ENCODE peak calls at places on chromosomes 5 and 9, in four cellular contexts. D is lung, S is right lobe of liver, T is hepatocyte. J is an unnamed sample.
A peak's percentile ranks its signal among the peaks of the same experiment; 100 is the strongest.

GRCh38 chr9:36665921-36666429 is 93.3 kb downstream of the MELK start:
- DNase-seq in D (no peak), S (no peak), T (no peak), J (no peak)

GRCh38 chr5:472656-473343 is 29.8 kb downstream of the EXOC3 start:
- DNase-seq in D (peak; percentile 86), S (peak; percentile 92), T (peak; percentile 94), J (peak; percentile 71)

GRCh38 chr5:6812800-6813731 is 99.8 kb downstream of the TENT4A start:
- DNase-seq in D (peak; percentile 80), S (peak; percentile 40), T (peak; percentile 28), J (peak; percentile 54)

GRCh38 chr5:142432369-142432863 is 107.6 kb upstream of the SPRY4 start:
- DNase-seq in D (peak; percentile 42), S (no peak), T (no peak), J (peak; percentile 12)

GRCh38 chr5:16364906-16365305 is 100.7 kb downstream of the ZNF622 start:
- DNase-seq in D (no peak), S (no peak), T (no peak), J (no peak)

GRCh38 chr5:33891731-33892418 is at the start of gene ADAMTS12:
- DNase-seq in D (no peak), S (peak; percentile 42), T (peak; percentile 41), J (no peak)

GRCh38 chr9:125446581-125447094 is 185.0 kb downstream of the GAPVD1 start:
- DNase-seq in D (no peak), S (no peak), T (no peak), J (no peak)

GRCh38 chr5:147906326-147907095 is at the start of gene C5orf46:
- DNase-seq in D (no peak), S (no peak), T (peak; percentile 9), J (no peak)

GRCh38 chr9:136965771-136966484 is 11.4 kb upstream of the PTGDS start:
- DNase-seq in D (no peak), S (no peak), T (no peak), J (no peak)

GRCh38 chr5:31993182-31993961 is 180.7 kb downstream of the GOLPH3 start:
- DNase-seq in D (no peak), S (no peak), T (no peak), J (no peak)

GRCh38 chr5:76426391-76426802 is 23.3 kb downstream of the IQGAP2 start:
- DNase-seq in D (no peak), S (no peak), T (no peak), J (no peak)

GRCh38 chr5:180491496-180491895 is 2.7 kb upstream of the CNOT6 start:
- DNase-seq in D (no peak), S (no peak), T (no peak), J (no peak)

GRCh38 chr9:126613656-126614055 is at the start of gene LMX1B:
- DNase-seq in D (no peak), S (no peak), T (no peak), J (peak; percentile 26)

GRCh38 chr9:12955510-12956163 is 180.8 kb downstream of the LURAP1L start:
- DNase-seq in D (no peak), S (no peak), T (no peak), J (no peak)

GRCh38 chr9:114339130-114339908 is 9.7 kb downstream of the ORM2 start:
- DNase-seq in D (peak; percentile 41), S (peak; percentile 58), T (peak; percentile 60), J (no peak)

GRCh38 chr5:81572201-81572600 is 178.3 kb upstream of the ACOT12 start:
- DNase-seq in D (no peak), S (no peak), T (no peak), J (no peak)

GRCh38 chr9:117153021-117153420 is 261.8 kb downstream of the ASTN2 start:
- DNase-seq in D (no peak), S (no peak), T (no peak), J (no peak)

GRCh38 chr5:68381909-68382308 is 166.4 kb downstream of the PIK3R1 start:
- DNase-seq in D (no peak), S (no peak), T (no peak), J (no peak)

GRCh38 chr5:61347088-61347487 is 15.0 kb downstream of the ZSWIM6 start:
- DNase-seq in D (no peak), S (no peak), T (no peak), J (no peak)

GRCh38 chr9:124511891-124512805 is 4.9 kb upstream of the NR5A1 start:
- DNase-seq in D (no peak), S (no peak), T (no peak), J (no peak)

GRCh38 chr5:69350664-69351063 is 18.1 kb upstream of the CCDC125 start:
- DNase-seq in D (no peak), S (no peak), T (no peak), J (no peak)

GRCh38 chr5:44332360-44332971 is 56.8 kb downstream of the FGF10 start:
- DNase-seq in D (no peak), S (no peak), T (peak; percentile 73), J (no peak)

GRCh38 chr9:34929506-34930102 is 28.5 kb upstream of the PHF24 start:
- DNase-seq in D (no peak), S (no peak), T (peak; percentile 49), J (no peak)

GRCh38 chr5:72204946-72205345 is 97.7 kb downstream of the MAP1B start:
- DNase-seq in D (no peak), S (no peak), T (no peak), J (no peak)

GRCh38 chr9:119365291-119366027 is 3.8 kb downstream of the BRINP1 start:
- DNase-seq in D (no peak), S (no peak), T (peak; percentile 72), J (peak; percentile 11)

GRCh38 chr5:56827043-56827442 is 11.7 kb downstream of the MAP3K1 start:
- DNase-seq in D (no peak), S (no peak), T (no peak), J (no peak)

GRCh38 chr5:135013445-135013844 is 20.6 kb downstream of the PITX1 start:
- DNase-seq in D (no peak), S (no peak), T (no peak), J (no peak)

DNA sequence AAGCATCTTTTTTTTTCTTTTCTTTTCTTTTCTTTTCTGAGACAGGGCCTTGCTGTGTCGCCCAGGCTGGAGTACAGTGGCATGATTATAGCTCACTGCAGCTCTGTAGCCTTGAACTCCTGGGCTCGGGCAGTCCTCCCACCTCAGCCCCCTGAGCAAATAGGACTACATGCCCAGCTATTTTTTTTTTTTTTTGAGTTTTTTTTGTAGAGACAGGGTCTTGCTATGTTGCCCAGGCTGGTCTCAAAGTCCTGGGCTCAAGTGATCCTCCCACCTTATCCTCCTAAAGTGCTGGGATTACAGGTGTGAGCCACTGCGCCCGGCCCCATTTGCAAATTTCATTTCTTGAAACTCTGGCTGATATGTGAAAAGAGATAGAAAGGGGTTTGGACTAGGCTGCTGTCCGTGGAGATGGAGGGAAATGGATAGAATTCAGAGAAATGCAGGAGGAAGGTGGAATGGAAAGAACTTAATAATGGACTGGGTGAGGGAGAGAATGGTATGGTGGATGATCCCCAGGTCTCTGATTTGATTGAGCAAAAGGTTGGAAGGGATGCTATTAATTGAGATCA is 32.9 kb downstream of the TNFAIP8 start:
- DNase-seq in D (no peak), S (no peak), T (no peak), J (no peak)
- H3K4me1 ChIP-seq in D (peaks cover 16% of the 10 kb centered on the region), S (no peaks in the 10 kb centered on the region), T (peaks cover 34% of the 10 kb centered on the region), J (no peaks in the 10 kb centered on the region)

DNA sequence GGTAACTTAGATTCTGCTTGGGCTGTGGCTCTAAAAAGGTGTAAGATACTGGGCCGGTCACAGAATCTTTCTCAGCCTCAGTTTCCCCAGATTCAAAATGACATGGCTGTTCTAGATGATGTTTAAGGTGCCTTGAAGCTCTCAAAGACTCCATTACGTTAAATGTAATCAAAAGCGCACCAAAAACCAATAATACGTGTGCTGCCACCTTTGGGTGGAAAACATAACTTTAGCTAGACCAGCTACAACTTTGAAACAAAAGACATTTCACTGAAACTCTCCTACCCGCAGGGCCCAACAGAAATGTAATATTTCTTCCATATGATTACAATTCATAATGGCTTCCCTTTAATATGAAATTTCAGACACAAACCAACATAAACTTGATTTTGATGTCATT is 35.0 kb upstream of the PCSK5 start:
- DNase-seq in D (no peak), S (no peak), T (peak; percentile 43), J (no peak)
- TF ChIP-seq CTCF in D (no peak), S (peak; percentile 59), T (peak; percentile 63), J (no peak)

DNA sequence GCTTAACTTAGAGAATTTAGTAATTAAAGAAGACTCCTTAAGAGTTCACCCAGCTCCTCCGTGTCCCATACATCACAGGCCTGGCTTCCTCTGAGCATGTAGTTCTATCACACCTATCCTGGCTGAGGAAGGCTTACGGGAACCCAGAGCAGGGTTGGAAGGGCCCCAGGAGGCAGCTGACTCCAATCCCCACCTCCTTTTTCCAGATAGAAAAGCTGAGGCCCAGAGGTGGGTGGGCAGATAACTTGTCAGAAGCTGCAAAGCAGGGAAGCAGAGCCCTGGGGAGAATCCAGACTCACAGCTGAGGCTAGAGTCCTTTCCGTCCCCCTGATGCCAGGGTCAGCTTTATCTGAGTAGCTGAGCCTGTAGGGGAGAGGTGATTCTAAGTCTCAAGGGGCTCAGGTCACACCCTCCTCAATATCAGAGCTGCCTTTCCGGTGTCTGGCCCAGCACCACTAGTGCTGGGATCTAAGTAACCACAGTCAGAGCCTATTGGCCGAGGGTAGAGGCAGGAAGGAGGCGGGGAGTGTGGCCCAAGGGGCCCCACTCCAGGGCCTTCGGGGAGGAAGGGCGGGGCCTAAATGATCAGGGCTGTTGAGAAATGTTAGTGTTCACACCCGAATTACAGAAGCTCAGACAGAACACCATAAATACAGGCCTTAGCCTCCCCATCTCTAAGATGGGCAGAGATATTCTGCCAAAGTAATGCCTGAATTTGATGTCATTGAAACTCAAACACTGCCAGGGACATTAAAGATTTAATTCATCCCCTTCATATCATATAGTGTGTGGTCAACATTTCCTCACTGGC is 9.9 kb downstream of the CCDC69 start:
- DNase-seq in D (peak; percentile 89), S (peak; percentile 76), T (peak; percentile 64), J (no peak)
- H3K4me1 ChIP-seq in D (peaks cover 17% of the 10 kb centered on the region), S (no peaks in the 10 kb centered on the region), T (peaks cover 13% of the 10 kb centered on the region), J (no peaks in the 10 kb centered on the region)

DNA sequence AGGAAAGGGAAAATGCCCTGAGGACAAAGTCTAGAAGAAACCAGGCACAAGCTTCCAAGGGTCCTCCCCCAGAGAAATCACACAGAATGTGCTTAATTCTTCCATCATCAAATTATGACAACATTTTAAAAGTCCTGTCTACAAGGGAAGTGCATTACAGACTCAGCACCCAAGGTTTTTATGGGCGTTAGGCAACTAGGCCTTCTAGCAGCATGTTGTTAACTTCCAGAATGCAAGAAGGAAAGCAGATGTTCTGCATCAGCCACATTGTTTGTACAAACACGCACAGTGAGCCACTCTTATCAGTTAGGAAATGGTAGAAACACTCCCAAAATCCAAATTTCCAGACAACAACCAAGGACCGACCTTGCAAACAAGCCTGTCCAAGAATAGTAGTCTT is 26.5 kb downstream of the SMC5 start:
- DNase-seq in D (no peak), S (no peak), T (peak; percentile 32), J (no peak)
- TF ChIP-seq CTCF in D (no peak), S (no peak), T (no peak), J (no peak)

GRCh38 chr9:134328341-134328840 is 2.1 kb downstream of the RXRA start:
- DNase-seq in D (no peak), S (peak; percentile 39), T (peak; percentile 77), J (no peak)
- H3K4me1 ChIP-seq in D (peaks cover 9% of the 10 kb centered on the region), S (no peaks in the 10 kb centered on the region), T (peaks cover 76% of the 10 kb centered on the region), J (peaks cover 32% of the 10 kb centered on the region)

GRCh38 chr5:104045987-104046386 is 483.4 kb upstream of the NUDT12 start:
- DNase-seq in D (no peak), S (no peak), T (no peak), J (no peak)
- TF ChIP-seq CTCF in D (no peak), S (no peak), T (no peak), J (no peak)